ENCODE peak calls at places on chromosomes 6 and 20, in ten cellular contexts. A is skeletal muscle cell; P is H54; R is CD4-positive, alpha-beta T cell; Z is NCI-H1092 treated with DMSO at 0.1 percent for 48 hours; Y is breast epithelium; C is activated CD4-positive, alpha-beta T cell treated with anti-CD3 and anti-CD28 coated beads, Interleukin-2, amount 50 U/mL, for 1 hour; G is A549; K is HuH-7.5; F is A172. E is an unnamed sample.

GRCh38 chr20:37378420-37378784 is 32.5 kb downstream of the SRC start:
- DNase-seq in C (no peak), Y (no peak), G (no peak), K (no peak), A (no peak), R (no peak), Z (no peak), P (no peak), F (no peak), E (no peak)

GRCh38 chr6:132763269-132763668 is 5.6 kb upstream of the VNN2 start:
- DNase-seq in P (no peak), Y (no peak), A (no peak), G (no peak), Z (no peak), R (peak), K (no peak), F (peak), C (peak), E (no peak)

GRCh38 chr6:82878812-82879211 is 186.8 kb downstream of the UBE3D start:
- DNase-seq in F (no peak), Z (no peak), R (no peak), C (no peak), P (no peak), A (peak), Y (no peak), K (no peak), G (no peak), E (no peak)

GRCh38 chr6:44480097-44480539 is 92.6 kb downstream of the CDC5L start:
- DNase-seq in C (no peak), K (no peak), F (no peak), P (no peak), Z (no peak), G (no peak), R (no peak), Y (no peak), A (no peak), E (no peak)

GRCh38 chr6:131023834-131024504 is 39.1 kb downstream of the EPB41L2 start:
- DNase-seq in P (no peak), K (no peak), F (peak), Y (no peak), R (no peak), C (no peak), G (no peak), Z (no peak), A (peak), E (no peak)

GRCh38 chr20:53910312-53911002 is 159.9 kb downstream of the BCAS1 start:
- DNase-seq in Z (no peak), Y (no peak), K (no peak), C (no peak), F (no peak), G (no peak), P (no peak), R (no peak), A (no peak), E (no peak)

GRCh38 chr6:134642217-134642616 is 307.7 kb downstream of the ALDH8A1 start:
- DNase-seq in K (no peak), G (no peak), A (no peak), Z (no peak), F (no peak), R (no peak), Y (no peak), P (no peak), C (no peak), E (no peak)

GRCh38 chr20:35828916-35829315 is 57.1 kb downstream of the PHF20 start:
- DNase-seq in K (no peak), P (no peak), Y (no peak), G (no peak), F (no peak), A (no peak), C (no peak), R (no peak), Z (no peak), E (no peak)

GRCh38 chr6:136326038-136326561 is 36.5 kb upstream of the BCLAF1 start:
- DNase-seq in Y (no peak), F (no peak), G (no peak), K (no peak), A (no peak), Z (peak), R (no peak), P (no peak), C (no peak), E (no peak)

GRCh38 chr6:46199387-46199786 is 28.6 kb upstream of the ENPP5 start:
- DNase-seq in Z (no peak), K (no peak), R (no peak), F (no peak), Y (no peak), P (no peak), G (no peak), A (peak), C (no peak), E (no peak)

E was measured in Right ventricle myocardium inferior.